ENCODE peak calls at places on chromosomes 13 and 19, in six cellular contexts. S is erythroblast; P is activated CD4-positive, alpha-beta T cell treated with anti-CD3 and anti-CD28 coated beads, Interleukin-2, amount 50 U/mL, for 1 hour; D is upper lobe of left lung; J is HS-5; F is heart right ventricle. M is an unnamed sample.

GRCh38 chr13:103067751-103068563 is 1.7 kb upstream of the SLC10A2 start:
- DNase-seq in S (no peak), P (no peak), D (peak; percentile 10), J (no peak), F (no peak), M (no peak)

GRCh38 chr19:34365463-34366401 is 736 bp downstream of the GPI start:
- DNase-seq in S (peak; percentile 29), P (peak; percentile 7), D (peak; percentile 84), J (no peak), F (peak; percentile 52), M (peak; percentile 55)

GRCh38 chr19:2922987-2923386 is 21.8 kb downstream of the ZNF77 start:
- DNase-seq in S (no peak), P (no peak), D (no peak), J (no peak), F (no peak), M (no peak)

GRCh38 chr13:68047889-68048288 is 817.8 kb upstream of the PCDH9 start:
- DNase-seq in S (no peak), P (no peak), D (no peak), J (no peak), F (no peak), M (no peak)

GRCh38 chr19:35045667-35046300 is 4.3 kb downstream of the HPN start:
- DNase-seq in S (peak; percentile 25), P (peak; percentile 25), D (no peak), J (no peak), F (no peak), M (no peak)

GRCh38 chr13:41050041-41050440 is 11.3 kb upstream of the WBP4 start:
- DNase-seq in S (no peak), P (no peak), D (no peak), J (no peak), F (no peak), M (no peak)

GRCh38 chr19:48933382-48933932 is at the start of gene DHDH:
- DNase-seq in S (peak; percentile 86), P (peak; percentile 89), D (peak; percentile 98), J (no peak), F (peak; percentile 67), M (peak; percentile 80)

GRCh38 chr13:113875829-113876228 is 12.0 kb upstream of the GAS6 start:
- DNase-seq in S (peak; percentile 26), P (no peak), D (no peak), J (no peak), F (no peak), M (no peak)

GRCh38 chr13:112145221-112146072 is 78.5 kb downstream of the SOX1 start:
- DNase-seq in S (no peak), P (no peak), D (no peak), J (no peak), F (no peak), M (no peak)

GRCh38 chr13:58953638-58954037 is 1210.1 kb downstream of the DIAPH3 start:
- DNase-seq in S (no peak), P (no peak), D (no peak), J (no peak), F (no peak), M (no peak)

GRCh38 chr13:20350819-20351218 is 118.7 kb upstream of the GJB6 start:
- DNase-seq in S (no peak), P (no peak), D (no peak), J (no peak), F (no peak), M (no peak)

GRCh38 chr19:3335431-3336350 is 30.7 kb upstream of the NFIC start:
- DNase-seq in S (no peak), P (no peak), D (no peak), J (no peak), F (peak; percentile 63), M (no peak)

GRCh38 chr13:38394777-38395504 is 45.3 kb downstream of the UFM1 start:
- DNase-seq in S (no peak), P (no peak), D (no peak), J (no peak), F (no peak), M (no peak)

GRCh38 chr19:6811906-6812305 is 39.4 kb downstream of the VAV1 start:
- DNase-seq in S (peak; percentile 35), P (no peak), D (no peak), J (peak; percentile 33), F (no peak), M (no peak)

GRCh38 chr19:39996218-39996810 is 546 bp upstream of the ZNF546 start:
- DNase-seq in S (peak; percentile 52), P (peak; percentile 34), D (no peak), J (no peak), F (no peak), M (peak; percentile 17)

M was measured in glutamatergic neuron.